ENCODE peak calls at places on chromosomes 12 and 14, in nine cellular contexts. X, G, D, E, Y, L, V, B and F are unnamed samples.

GRCh38 chr14:101893759-101894158 is 70.6 kb upstream of the DYNC1H1 start:
- DNase-seq in X (no peak), G (no peak), D (no peak), E (no peak), Y (no peak), L (no peak), V (no peak), B (no peak), F (no peak)

GRCh38 chr14:60925286-60925685 is 55.6 kb downstream of the TRMT5 start:
- DNase-seq in X (no peak), G (no peak), D (no peak), E (no peak), Y (no peak), L (no peak), V (no peak), B (no peak), F (no peak)

GRCh38 chr12:32754101-32754500 is 1.6 kb downstream of the YARS2 start:
- DNase-seq in X (no peak), G (no peak), D (no peak), E (no peak), Y (no peak), L (no peak), V (no peak), B (no peak), F (no peak)

GRCh38 chr14:26187996-26188605 is 409.7 kb downstream of the NOVA1 start:
- DNase-seq in X (no peak), G (no peak), D (peak; percentile 46), E (no peak), Y (no peak), L (no peak), V (no peak), B (no peak), F (no peak)

GRCh38 chr12:59067068-59067467 is 146.8 kb upstream of the LRIG3 start:
- DNase-seq in X (peak; percentile 23), G (no peak), D (no peak), E (no peak), Y (peak; percentile 68), L (no peak), V (no peak), B (no peak), F (no peak)

GRCh38 chr12:49583361-49584094 is 15.6 kb upstream of the MCRS1 start:
- DNase-seq in X (no peak), G (no peak), D (no peak), E (no peak), Y (peak; percentile 19), L (no peak), V (no peak), B (no peak), F (peak; percentile 52)

GRCh38 chr12:116358850-116359761 is 81.6 kb upstream of the MED13L start:
- DNase-seq in X (peak; percentile 67), G (peak; percentile 84), D (peak; percentile 97), E (no peak), Y (peak; percentile 98), L (peak; percentile 46), V (peak; percentile 73), B (peak; percentile 58), F (peak; percentile 89)

GRCh38 chr14:34496679-34497513 is 34.9 kb upstream of the SPTSSA start:
- DNase-seq in X (no peak), G (peak; percentile 81), D (peak; percentile 90), E (no peak), Y (peak; percentile 95), L (no peak), V (no peak), B (no peak), F (peak; percentile 82)

GRCh38 chr12:87112946-87113345 is 856.8 kb upstream of the MGAT4C start:
- DNase-seq in X (no peak), G (no peak), D (no peak), E (no peak), Y (no peak), L (no peak), V (no peak), B (no peak), F (no peak)

GRCh38 chr12:124075836-124076235 is 102.8 kb downstream of the ZNF664 start:
- DNase-seq in X (no peak), G (no peak), D (no peak), E (no peak), Y (no peak), L (no peak), V (no peak), B (no peak), F (no peak)

GRCh38 chr12:111227476-111228420 is 141.1 kb downstream of the PHETA1 start:
- DNase-seq in X (no peak), G (no peak), D (no peak), E (no peak), Y (no peak), L (no peak), V (no peak), B (no peak), F (no peak)

GRCh38 chr14:21326972-21327371 is 47.1 kb downstream of the RPGRIP1 start:
- DNase-seq in X (no peak), G (no peak), D (no peak), E (no peak), Y (no peak), L (no peak), V (no peak), B (no peak), F (no peak)

GRCh38 chr14:71138236-71139057 is 231.2 kb downstream of the PCNX1 start:
- DNase-seq in X (no peak), G (no peak), D (no peak), E (no peak), Y (no peak), L (no peak), V (no peak), B (no peak), F (no peak)